ENCODE peak calls at places on chromosomes 7 and 10, in four cellular contexts. W is AG09319, T is T-helper 17 cell, J is GM18507. I is an unnamed sample.

GRCh38 chr10:92847185-92847864 is 995 bp upstream of the EXOC6 start:
- DNase-seq in W (no peak), T (no peak), J (no peak), I (no peak)

GRCh38 chr7:20269726-20270125 is 52.5 kb upstream of the MACC1 start:
- DNase-seq in W (no peak), T (no peak), J (no peak), I (no peak)

GRCh38 chr7:10436302-10436701 is 537.4 kb upstream of the PHF14 start:
- DNase-seq in W (no peak), T (no peak), J (no peak), I (no peak)

GRCh38 chr7:155856656-155857055 is 44.4 kb upstream of the SHH start:
- DNase-seq in W (no peak), T (no peak), J (no peak), I (no peak)

GRCh38 chr10:95742529-95742884 is 13.5 kb upstream of the ENTPD1 start:
- DNase-seq in W (no peak), T (no peak), J (no peak), I (no peak)

GRCh38 chr7:75055830-75056431 is 17.7 kb downstream of the RCC1L start:
- DNase-seq in W (no peak), T (no peak), J (no peak), I (peak)

GRCh38 chr10:103977204-103977603 is 10.3 kb downstream of the SLK start:
- DNase-seq in W (no peak), T (no peak), J (no peak), I (no peak)

GRCh38 chr7:128831994-128832879 is 2.0 kb downstream of the FLNC start:
- DNase-seq in W (no peak), T (no peak), J (no peak), I (no peak)

GRCh38 chr7:151682831-151683614 is 163.3 kb upstream of the RHEB start:
- DNase-seq in W (no peak), T (no peak), J (no peak), I (no peak)

GRCh38 chr10:48336978-48337599 is 30.6 kb downstream of the MAPK8 start:
- DNase-seq in W (no peak), T (no peak), J (no peak), I (no peak)

GRCh38 chr7:151125835-151126481 is 39.7 kb downstream of the AGAP3 start:
- DNase-seq in W (no peak), T (no peak), J (no peak), I (no peak)

GRCh38 chr7:424961-425793 is 94.5 kb downstream of the PDGFA start:
- DNase-seq in W (no peak), T (no peak), J (no peak), I (peak)

GRCh38 chr10:132413226-132414205 is 16.5 kb downstream of the PWWP2B start:
- DNase-seq in W (no peak), T (no peak), J (no peak), I (no peak)

GRCh38 chr7:55192718-55193117 is 172.4 kb upstream of the LANCL2 start:
- DNase-seq in W (peak), T (no peak), J (no peak), I (peak)

GRCh38 chr7:134128829-134129228 is 1.7 kb downstream of the LRGUK start:
- DNase-seq in W (no peak), T (no peak), J (no peak), I (no peak)

GRCh38 chr7:117273325-117274292 is 49.2 kb downstream of the WNT2 start:
- DNase-seq in W (no peak), T (no peak), J (no peak), I (no peak)

GRCh38 chr7:100568176-100568935 is 5.3 kb downstream of the SAP25 start:
- DNase-seq in W (no peak), T (no peak), J (no peak), I (no peak)

GRCh38 chr10:78787095-78787494 is 281.7 kb upstream of the ZMIZ1 start:
- DNase-seq in W (no peak), T (no peak), J (no peak), I (no peak)

GRCh38 chr7:98357751-98358161 is 43.1 kb downstream of the BAIAP2L1 start:
- DNase-seq in W (no peak), T (no peak), J (no peak), I (no peak)

GRCh38 chr7:138979226-138979979 is 1.8 kb downstream of the KIAA1549 start:
- DNase-seq in W (no peak), T (no peak), J (no peak), I (no peak)

GRCh38 chr7:73894851-73895441 is 34.0 kb downstream of the TMEM270 start:
- DNase-seq in W (peak), T (no peak), J (no peak), I (peak)

GRCh38 chr10:5817322-5818047 is 4.3 kb upstream of the GDI2 start:
- DNase-seq in W (no peak), T (no peak), J (no peak), I (no peak)

GRCh38 chr10:122342293-122343134 is 32.0 kb upstream of the PLEKHA1 start:
- DNase-seq in W (peak), T (peak), J (peak), I (no peak)

GRCh38 chr7:144818516-144818915 is 17.3 kb downstream of the TPK1 start:
- DNase-seq in W (no peak), T (peak), J (no peak), I (no peak)

GRCh38 chr7:151310578-151310977 is 31.0 kb upstream of the NUB1 start:
- DNase-seq in W (no peak), T (no peak), J (no peak), I (no peak)

I was measured in ascending aorta.